ENCODE peak calls at places on chromosome 10, in five cellular contexts. R is activated naive CD4-positive, alpha-beta T cell treated with anti-CD3 and anti-CD28 coated beads for 36 hours; H is hypothalamus; X is ELR; S is SK-N-SH. J is an unnamed sample.

GRCh38 chr10:97991875-97992274 is 38.5 kb downstream of the CRTAC1 start:
- DNase-seq in R (peak; percentile 16), H (no peak), X (peak; percentile 33), S (no peak), J (no peak)

GRCh38 chr10:112227331-112227961 is 43.9 kb upstream of the GPAM start:
- DNase-seq in R (no peak), H (no peak), X (peak; percentile 57), S (no peak), J (no peak)

GRCh38 chr10:48525113-48525512 is 79.8 kb downstream of the ARHGAP22 start:
- DNase-seq in R (no peak), H (no peak), X (no peak), S (no peak), J (peak; percentile 35)

GRCh38 chr10:92787557-92788152 is 60.7 kb upstream of the EXOC6 start:
- DNase-seq in R (no peak), H (no peak), X (no peak), S (no peak), J (no peak)

GRCh38 chr10:131943021-131943814 is 38.5 kb downstream of the BNIP3 start:
- DNase-seq in R (peak; percentile 47), H (no peak), X (peak; percentile 30), S (peak; percentile 69), J (peak; percentile 75)

GRCh38 chr10:38094923-38095574 is 912 bp downstream of the ZNF37A start:
- DNase-seq in R (no peak), H (no peak), X (no peak), S (no peak), J (peak; percentile 74)

GRCh38 chr10:33193867-33194521 is 140.5 kb downstream of the NRP1 start:
- DNase-seq in R (no peak), H (no peak), X (peak; percentile 75), S (no peak), J (no peak)

GRCh38 chr10:63718006-63718405 is 196.8 kb downstream of the REEP3 start:
- DNase-seq in R (no peak), H (no peak), X (peak; percentile 60), S (no peak), J (no peak)

GRCh38 chr10:59708816-59709471 is 706 bp downstream of the SLC16A9 start:
- DNase-seq in R (peak; percentile 20), H (no peak), X (no peak), S (peak; percentile 81), J (no peak)

GRCh38 chr10:123800299-123800698 is 91.3 kb downstream of the CPXM2 start:
- DNase-seq in R (no peak), H (no peak), X (peak; percentile 12), S (no peak), J (no peak)

GRCh38 chr10:26939290-26939956 is 78.7 kb upstream of the ABI1 start:
- DNase-seq in R (no peak), H (no peak), X (no peak), S (no peak), J (no peak)

J was measured in cardiac septum.